ENCODE peak calls at places on chromosomes 7 and 10, in six cellular contexts. H is SK-N-SH, D is GM12891, U is HepG2, E is K562, C is GM12878. V is an unnamed sample.

GRCh38 chr7:100604976-100605911 is 3.1 kb downstream of the PCOLCE start:
- DNase-seq in E (peak; percentile 82), H (no peak), C (no peak), D (no peak), U (no peak), V (no peak)

GRCh38 chr7:583410-584121 is 63.9 kb upstream of the PDGFA start:
- DNase-seq in U (no peak), D (no peak), E (no peak), H (no peak), C (no peak), V (no peak)

GRCh38 chr7:142177869-142178268 is 66.4 kb downstream of the MGAM2 start:
- DNase-seq in H (no peak), D (no peak), U (no peak), E (no peak), C (no peak), V (no peak)

GRCh38 chr7:12674053-12674452 is 13.4 kb upstream of the ARL4A start:
- DNase-seq in E (no peak), U (no peak), D (no peak), C (no peak), H (no peak), V (no peak)

GRCh38 chr7:157896774-157897555 is 560.2 kb downstream of the DNAJB6 start:
- DNase-seq in H (no peak), D (no peak), C (no peak), E (no peak), U (no peak), V (no peak)

GRCh38 chr10:125016123-125016522 is 74.2 kb downstream of the ZRANB1 start:
- DNase-seq in E (no peak), H (peak; percentile 28), D (no peak), U (no peak), C (no peak), V (no peak)

GRCh38 chr7:67777119-67777518 is 780.5 kb downstream of the TYW1 start:
- DNase-seq in H (no peak), D (no peak), U (no peak), C (no peak), E (no peak), V (no peak)

GRCh38 chr7:54888067-54888735 is 129.2 kb upstream of the SEC61G start:
- DNase-seq in U (no peak), E (no peak), C (no peak), H (peak; percentile 73), D (no peak), V (no peak)

GRCh38 chr10:72315611-72316385 is 38.9 kb downstream of the DNAJB12 start:
- DNase-seq in D (no peak), E (no peak), U (no peak), H (no peak), C (no peak), V (no peak)

GRCh38 chr7:107936312-107936711 is 45.3 kb downstream of the DLD start:
- DNase-seq in E (no peak), U (no peak), D (no peak), C (no peak), H (no peak), V (no peak)

GRCh38 chr7:107933386-107934013 is 42.5 kb downstream of the DLD start:
- DNase-seq in E (no peak), D (no peak), H (no peak), U (no peak), C (no peak), V (no peak)

GRCh38 chr7:107934991-107935770 is 44.2 kb downstream of the DLD start:
- DNase-seq in C (no peak), D (no peak), U (no peak), H (no peak), E (no peak), V (no peak)

GRCh38 chr7:107931740-107932515 is 40.9 kb downstream of the DLD start:
- DNase-seq in H (peak; percentile 55), E (no peak), D (no peak), C (no peak), U (no peak), V (no peak)

DNA sequence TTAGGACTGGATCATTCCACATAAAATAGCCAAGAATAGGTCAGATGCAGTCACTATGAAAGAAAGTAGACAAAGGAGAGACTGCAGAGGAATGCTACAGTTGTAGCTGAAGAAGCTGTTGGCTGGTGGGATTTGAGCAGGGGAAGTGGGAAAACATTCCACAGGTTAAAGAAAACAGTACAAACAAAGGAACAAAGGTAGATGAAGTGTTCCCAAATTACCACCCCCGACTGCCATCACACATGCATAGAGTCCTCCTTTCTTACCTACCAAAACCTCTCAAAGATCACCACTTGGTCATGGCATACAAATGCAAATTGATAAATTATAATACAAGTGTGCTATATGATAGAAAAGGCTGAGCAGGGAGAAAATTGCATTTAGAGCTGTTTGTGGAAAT is 41.9 kb downstream of the DLD start:
- DNase-seq in D (no peak), C (no peak), H (no peak), E (no peak), U (no peak), V (no peak)
- TF ChIP-seq POLR2AphosphoS5 in D (no peak), C (no peak), H (peak; percentile 7), E (no peak), U (no peak), V (no peak)

GRCh38 chr10:103820101-103821062 is 35.0 kb downstream of the SH3PXD2A start:
- DNase-seq in E (no peak), D (no peak), U (no peak), H (peak; percentile 84), C (no peak), V (no peak)
- TF ChIP-seq TAF1 in E (no peak), D (no peak), U (no peak), H (no peak), C (no peak), V (no peak)

GRCh38 chr7:85516675-85517074 is 329.8 kb upstream of the SEMA3D start:
- DNase-seq in C (no peak), U (no peak), D (no peak), E (no peak), H (no peak), V (no peak)
- TF ChIP-seq POLR2AphosphoS5 in C (no peak), U (no peak), D (no peak), E (no peak), H (no peak), V (no peak)

GRCh38 chr7:155974186-155974897 is 162.1 kb upstream of the SHH start:
- DNase-seq in D (no peak), C (no peak), H (no peak), E (no peak), U (no peak), V (no peak)
- TF ChIP-seq TAF1 in D (no peak), C (no peak), H (no peak), E (no peak), U (no peak), V (no peak)

V was measured in GM12892.